ENCODE peak calls at places on chromosomes 4 and X, in ten cellular contexts. One of them, this sample, is unnamed.

GRCh38 chrX:905828-906566 is 275.4 kb downstream of the SHOX start:
- DNase-seq in activated naive CD4-positive, alpha-beta T cell treated with anti-CD3 and anti-CD28 coated beads, Interleukin-2, amount 50 U/mL, for 16 hours: no peak
- DNase-seq in ecto neural progenitor cell: no peak
- DNase-seq in CD4-positive, alpha-beta T cell: no peak
- DNase-seq in GM23338: no peak
- DNase-seq in astrocyte of the spinal cord: no peak
- DNase-seq in HFFc6: no peak
- DNase-seq in T-helper 2 cell: no peak
- DNase-seq in fibroblast of pulmonary artery: no peak
- DNase-seq in cardiac fibroblast: no peak
- DNase-seq in this sample: no peak

GRCh38 chrX:135632353-135632752 is 81.1 kb upstream of the CT45A1 start:
- DNase-seq in GM23338: no peak
- DNase-seq in HFFc6: no peak
- DNase-seq in CD4-positive, alpha-beta T cell: no peak
- DNase-seq in astrocyte of the spinal cord: no peak
- DNase-seq in fibroblast of pulmonary artery: no peak
- DNase-seq in cardiac fibroblast: peak; percentile 5
- DNase-seq in activated naive CD4-positive, alpha-beta T cell treated with anti-CD3 and anti-CD28 coated beads, Interleukin-2, amount 50 U/mL, for 16 hours: no peak
- DNase-seq in T-helper 2 cell: no peak
- DNase-seq in ecto neural progenitor cell: no peak
- DNase-seq in this sample: no peak

GRCh38 chr4:88649716-88650115 is 47.9 kb downstream of the NAP1L5 start:
- DNase-seq in GM23338: no peak
- DNase-seq in HFFc6: no peak
- DNase-seq in astrocyte of the spinal cord: no peak
- DNase-seq in CD4-positive, alpha-beta T cell: no peak
- DNase-seq in ecto neural progenitor cell: no peak
- DNase-seq in cardiac fibroblast: no peak
- DNase-seq in T-helper 2 cell: no peak
- DNase-seq in fibroblast of pulmonary artery: no peak
- DNase-seq in activated naive CD4-positive, alpha-beta T cell treated with anti-CD3 and anti-CD28 coated beads, Interleukin-2, amount 50 U/mL, for 16 hours: no peak
- DNase-seq in this sample: no peak

GRCh38 chr4:113434247-113434587 is 327.3 kb downstream of the CAMK2D start:
- DNase-seq in T-helper 2 cell: no peak
- DNase-seq in HFFc6: peak; percentile 29
- DNase-seq in GM23338: no peak
- DNase-seq in activated naive CD4-positive, alpha-beta T cell treated with anti-CD3 and anti-CD28 coated beads, Interleukin-2, amount 50 U/mL, for 16 hours: no peak
- DNase-seq in cardiac fibroblast: peak; percentile 74
- DNase-seq in astrocyte of the spinal cord: peak; percentile 76
- DNase-seq in CD4-positive, alpha-beta T cell: no peak
- DNase-seq in ecto neural progenitor cell: no peak
- DNase-seq in fibroblast of pulmonary artery: peak; percentile 57
- DNase-seq in this sample: no peak

GRCh38 chrX:39445336-39445735 is 644.1 kb downstream of the MID1IP1 start:
- DNase-seq in CD4-positive, alpha-beta T cell: peak; percentile 2
- DNase-seq in GM23338: peak; percentile 44
- DNase-seq in ecto neural progenitor cell: no peak
- DNase-seq in fibroblast of pulmonary artery: peak; percentile 6
- DNase-seq in T-helper 2 cell: peak; percentile 13
- DNase-seq in activated naive CD4-positive, alpha-beta T cell treated with anti-CD3 and anti-CD28 coated beads, Interleukin-2, amount 50 U/mL, for 16 hours: peak; percentile 42
- DNase-seq in astrocyte of the spinal cord: no peak
- DNase-seq in HFFc6: no peak
- DNase-seq in cardiac fibroblast: no peak
- DNase-seq in this sample: no peak

GRCh38 chr4:75011131-75011795 is 78.3 kb downstream of the PARM1 start:
- DNase-seq in CD4-positive, alpha-beta T cell: no peak
- DNase-seq in cardiac fibroblast: no peak
- DNase-seq in ecto neural progenitor cell: no peak
- DNase-seq in astrocyte of the spinal cord: no peak
- DNase-seq in fibroblast of pulmonary artery: no peak
- DNase-seq in GM23338: no peak
- DNase-seq in activated naive CD4-positive, alpha-beta T cell treated with anti-CD3 and anti-CD28 coated beads, Interleukin-2, amount 50 U/mL, for 16 hours: no peak
- DNase-seq in HFFc6: no peak
- DNase-seq in T-helper 2 cell: no peak
- DNase-seq in this sample: no peak

GRCh38 chrX:133254666-133255065 is 36.5 kb upstream of the TFDP3 start:
- DNase-seq in T-helper 2 cell: no peak
- DNase-seq in CD4-positive, alpha-beta T cell: no peak
- DNase-seq in ecto neural progenitor cell: no peak
- DNase-seq in GM23338: no peak
- DNase-seq in astrocyte of the spinal cord: peak; percentile 45
- DNase-seq in cardiac fibroblast: no peak
- DNase-seq in activated naive CD4-positive, alpha-beta T cell treated with anti-CD3 and anti-CD28 coated beads, Interleukin-2, amount 50 U/mL, for 16 hours: no peak
- DNase-seq in HFFc6: no peak
- DNase-seq in fibroblast of pulmonary artery: no peak
- DNase-seq in this sample: no peak

GRCh38 chr4:83124079-83124780 is 9.7 kb upstream of the PLAC8 start:
- DNase-seq in astrocyte of the spinal cord: no peak
- DNase-seq in activated naive CD4-positive, alpha-beta T cell treated with anti-CD3 and anti-CD28 coated beads, Interleukin-2, amount 50 U/mL, for 16 hours: no peak
- DNase-seq in T-helper 2 cell: no peak
- DNase-seq in CD4-positive, alpha-beta T cell: no peak
- DNase-seq in fibroblast of pulmonary artery: no peak
- DNase-seq in HFFc6: peak; percentile 22
- DNase-seq in GM23338: no peak
- DNase-seq in ecto neural progenitor cell: no peak
- DNase-seq in cardiac fibroblast: no peak
- DNase-seq in this sample: no peak

GRCh38 chrX:132401935-132402334 is 86.9 kb downstream of the MBNL3 start:
- DNase-seq in astrocyte of the spinal cord: peak; percentile 35
- DNase-seq in fibroblast of pulmonary artery: no peak
- DNase-seq in ecto neural progenitor cell: no peak
- DNase-seq in HFFc6: no peak
- DNase-seq in CD4-positive, alpha-beta T cell: no peak
- DNase-seq in T-helper 2 cell: no peak
- DNase-seq in cardiac fibroblast: no peak
- DNase-seq in GM23338: no peak
- DNase-seq in activated naive CD4-positive, alpha-beta T cell treated with anti-CD3 and anti-CD28 coated beads, Interleukin-2, amount 50 U/mL, for 16 hours: no peak
- DNase-seq in this sample: no peak

GRCh38 chr4:111628437-111628836 is 516.8 kb upstream of the FAM241A start:
- DNase-seq in fibroblast of pulmonary artery: no peak
- DNase-seq in ecto neural progenitor cell: no peak
- DNase-seq in CD4-positive, alpha-beta T cell: no peak
- DNase-seq in GM23338: no peak
- DNase-seq in astrocyte of the spinal cord: peak; percentile 76
- DNase-seq in activated naive CD4-positive, alpha-beta T cell treated with anti-CD3 and anti-CD28 coated beads, Interleukin-2, amount 50 U/mL, for 16 hours: no peak
- DNase-seq in T-helper 2 cell: no peak
- DNase-seq in cardiac fibroblast: no peak
- DNase-seq in HFFc6: no peak
- DNase-seq in this sample: no peak

GRCh38 chr4:54898163-54898562 is 227.2 kb downstream of the KDR start:
- DNase-seq in fibroblast of pulmonary artery: no peak
- DNase-seq in ecto neural progenitor cell: no peak
- DNase-seq in HFFc6: no peak
- DNase-seq in T-helper 2 cell: no peak
- DNase-seq in activated naive CD4-positive, alpha-beta T cell treated with anti-CD3 and anti-CD28 coated beads, Interleukin-2, amount 50 U/mL, for 16 hours: no peak
- DNase-seq in CD4-positive, alpha-beta T cell: no peak
- DNase-seq in astrocyte of the spinal cord: no peak
- DNase-seq in cardiac fibroblast: no peak
- DNase-seq in GM23338: no peak
- DNase-seq in this sample: no peak

GRCh38 chrX:153495362-153495751 is 577 bp downstream of the BGN start:
- DNase-seq in CD4-positive, alpha-beta T cell: no peak
- DNase-seq in astrocyte of the spinal cord: peak; percentile 27
- DNase-seq in cardiac fibroblast: peak; percentile 64
- DNase-seq in HFFc6: peak; percentile 46
- DNase-seq in T-helper 2 cell: no peak
- DNase-seq in GM23338: no peak
- DNase-seq in fibroblast of pulmonary artery: peak; percentile 49
- DNase-seq in activated naive CD4-positive, alpha-beta T cell treated with anti-CD3 and anti-CD28 coated beads, Interleukin-2, amount 50 U/mL, for 16 hours: no peak
- DNase-seq in ecto neural progenitor cell: no peak
- DNase-seq in this sample: no peak

GRCh38 chr4:162149644-162150043 is 14.2 kb downstream of the FSTL5 start:
- DNase-seq in fibroblast of pulmonary artery: no peak
- DNase-seq in T-helper 2 cell: no peak
- DNase-seq in activated naive CD4-positive, alpha-beta T cell treated with anti-CD3 and anti-CD28 coated beads, Interleukin-2, amount 50 U/mL, for 16 hours: no peak
- DNase-seq in CD4-positive, alpha-beta T cell: no peak
- DNase-seq in HFFc6: no peak
- DNase-seq in cardiac fibroblast: no peak
- DNase-seq in ecto neural progenitor cell: no peak
- DNase-seq in GM23338: no peak
- DNase-seq in astrocyte of the spinal cord: no peak
- DNase-seq in this sample: no peak

GRCh38 chrX:122055450-122055849 is 1008.0 kb downstream of the GLUD2 start:
- DNase-seq in GM23338: no peak
- DNase-seq in HFFc6: no peak
- DNase-seq in CD4-positive, alpha-beta T cell: no peak
- DNase-seq in T-helper 2 cell: no peak
- DNase-seq in fibroblast of pulmonary artery: no peak
- DNase-seq in activated naive CD4-positive, alpha-beta T cell treated with anti-CD3 and anti-CD28 coated beads, Interleukin-2, amount 50 U/mL, for 16 hours: no peak
- DNase-seq in astrocyte of the spinal cord: no peak
- DNase-seq in cardiac fibroblast: no peak
- DNase-seq in ecto neural progenitor cell: no peak
- DNase-seq in this sample: no peak

GRCh38 chr4:152970102-152970820 is 34.1 kb downstream of the FHDC1 start:
- DNase-seq in HFFc6: peak; percentile 87
- DNase-seq in T-helper 2 cell: no peak
- DNase-seq in activated naive CD4-positive, alpha-beta T cell treated with anti-CD3 and anti-CD28 coated beads, Interleukin-2, amount 50 U/mL, for 16 hours: no peak
- DNase-seq in ecto neural progenitor cell: no peak
- DNase-seq in cardiac fibroblast: no peak
- DNase-seq in GM23338: no peak
- DNase-seq in astrocyte of the spinal cord: peak; percentile 73
- DNase-seq in CD4-positive, alpha-beta T cell: no peak
- DNase-seq in fibroblast of pulmonary artery: no peak
- DNase-seq in this sample: peak; percentile 81

GRCh38 chr4:105963461-105964400 is 68.5 kb downstream of the NPNT start:
- DNase-seq in astrocyte of the spinal cord: no peak
- DNase-seq in GM23338: no peak
- DNase-seq in activated naive CD4-positive, alpha-beta T cell treated with anti-CD3 and anti-CD28 coated beads, Interleukin-2, amount 50 U/mL, for 16 hours: no peak
- DNase-seq in HFFc6: no peak
- DNase-seq in CD4-positive, alpha-beta T cell: no peak
- DNase-seq in ecto neural progenitor cell: no peak
- DNase-seq in T-helper 2 cell: no peak
- DNase-seq in fibroblast of pulmonary artery: no peak
- DNase-seq in cardiac fibroblast: no peak
- DNase-seq in this sample: no peak

GRCh38 chrX:8668797-8669196 is 63.1 kb downstream of the ANOS1 start:
- DNase-seq in HFFc6: no peak
- DNase-seq in ecto neural progenitor cell: no peak
- DNase-seq in activated naive CD4-positive, alpha-beta T cell treated with anti-CD3 and anti-CD28 coated beads, Interleukin-2, amount 50 U/mL, for 16 hours: no peak
- DNase-seq in astrocyte of the spinal cord: no peak
- DNase-seq in T-helper 2 cell: no peak
- DNase-seq in CD4-positive, alpha-beta T cell: no peak
- DNase-seq in cardiac fibroblast: no peak
- DNase-seq in fibroblast of pulmonary artery: no peak
- DNase-seq in GM23338: peak; percentile 21
- DNase-seq in this sample: no peak

GRCh38 chrX:128634754-128635153 is 582.6 kb upstream of the ACTRT1 start:
- DNase-seq in HFFc6: no peak
- DNase-seq in T-helper 2 cell: no peak
- DNase-seq in ecto neural progenitor cell: no peak
- DNase-seq in astrocyte of the spinal cord: no peak
- DNase-seq in activated naive CD4-positive, alpha-beta T cell treated with anti-CD3 and anti-CD28 coated beads, Interleukin-2, amount 50 U/mL, for 16 hours: no peak
- DNase-seq in GM23338: no peak
- DNase-seq in fibroblast of pulmonary artery: no peak
- DNase-seq in CD4-positive, alpha-beta T cell: no peak
- DNase-seq in cardiac fibroblast: no peak
- DNase-seq in this sample: no peak

GRCh38 chrX:79375340-79375739 is 8.2 kb upstream of the ITM2A start:
- DNase-seq in fibroblast of pulmonary artery: no peak
- DNase-seq in CD4-positive, alpha-beta T cell: no peak
- DNase-seq in astrocyte of the spinal cord: no peak
- DNase-seq in GM23338: no peak
- DNase-seq in HFFc6: no peak
- DNase-seq in activated naive CD4-positive, alpha-beta T cell treated with anti-CD3 and anti-CD28 coated beads, Interleukin-2, amount 50 U/mL, for 16 hours: no peak
- DNase-seq in cardiac fibroblast: no peak
- DNase-seq in T-helper 2 cell: no peak
- DNase-seq in ecto neural progenitor cell: no peak
- DNase-seq in this sample: no peak

GRCh38 chr4:83490876-83491450 is 6.1 kb upstream of the ABRAXAS1 start:
- DNase-seq in activated naive CD4-positive, alpha-beta T cell treated with anti-CD3 and anti-CD28 coated beads, Interleukin-2, amount 50 U/mL, for 16 hours: no peak
- DNase-seq in CD4-positive, alpha-beta T cell: no peak
- DNase-seq in cardiac fibroblast: peak; percentile 42
- DNase-seq in T-helper 2 cell: no peak
- DNase-seq in HFFc6: peak; percentile 11
- DNase-seq in fibroblast of pulmonary artery: peak; percentile 56
- DNase-seq in GM23338: peak; percentile 64
- DNase-seq in astrocyte of the spinal cord: peak; percentile 41
- DNase-seq in ecto neural progenitor cell: peak; percentile 4
- DNase-seq in this sample: peak; percentile 19

GRCh38 chr4:113003841-113004240 is 45.6 kb upstream of the ANK2 start:
- DNase-seq in T-helper 2 cell: no peak
- DNase-seq in GM23338: no peak
- DNase-seq in cardiac fibroblast: no peak
- DNase-seq in fibroblast of pulmonary artery: no peak
- DNase-seq in astrocyte of the spinal cord: peak; percentile 27
- DNase-seq in CD4-positive, alpha-beta T cell: no peak
- DNase-seq in HFFc6: peak; percentile 35
- DNase-seq in activated naive CD4-positive, alpha-beta T cell treated with anti-CD3 and anti-CD28 coated beads, Interleukin-2, amount 50 U/mL, for 16 hours: no peak
- DNase-seq in ecto neural progenitor cell: no peak
- DNase-seq in this sample: no peak

GRCh38 chr4:173242466-173243250 is 74.0 kb downstream of the GALNT7 start:
- DNase-seq in cardiac fibroblast: no peak
- DNase-seq in T-helper 2 cell: no peak
- DNase-seq in GM23338: no peak
- DNase-seq in fibroblast of pulmonary artery: no peak
- DNase-seq in CD4-positive, alpha-beta T cell: no peak
- DNase-seq in ecto neural progenitor cell: no peak
- DNase-seq in HFFc6: no peak
- DNase-seq in astrocyte of the spinal cord: no peak
- DNase-seq in activated naive CD4-positive, alpha-beta T cell treated with anti-CD3 and anti-CD28 coated beads, Interleukin-2, amount 50 U/mL, for 16 hours: no peak
- DNase-seq in this sample: no peak

GRCh38 chrX:12170755-12171154 is 32.5 kb downstream of the FRMPD4 start:
- DNase-seq in CD4-positive, alpha-beta T cell: no peak
- DNase-seq in astrocyte of the spinal cord: no peak
- DNase-seq in activated naive CD4-positive, alpha-beta T cell treated with anti-CD3 and anti-CD28 coated beads, Interleukin-2, amount 50 U/mL, for 16 hours: no peak
- DNase-seq in T-helper 2 cell: no peak
- DNase-seq in HFFc6: no peak
- DNase-seq in fibroblast of pulmonary artery: no peak
- DNase-seq in ecto neural progenitor cell: no peak
- DNase-seq in cardiac fibroblast: no peak
- DNase-seq in GM23338: no peak
- DNase-seq in this sample: no peak

GRCh38 chrX:45767021-45767491 is 566.4 kb upstream of the DIPK2B start:
- DNase-seq in CD4-positive, alpha-beta T cell: no peak
- DNase-seq in cardiac fibroblast: peak; percentile 68
- DNase-seq in activated naive CD4-positive, alpha-beta T cell treated with anti-CD3 and anti-CD28 coated beads, Interleukin-2, amount 50 U/mL, for 16 hours: no peak
- DNase-seq in fibroblast of pulmonary artery: peak; percentile 78
- DNase-seq in HFFc6: peak; percentile 56
- DNase-seq in ecto neural progenitor cell: no peak
- DNase-seq in GM23338: no peak
- DNase-seq in astrocyte of the spinal cord: peak; percentile 52
- DNase-seq in T-helper 2 cell: no peak
- DNase-seq in this sample: no peak

GRCh38 chrX:1860936-1861670 is 246.2 kb downstream of the ASMT start:
- DNase-seq in astrocyte of the spinal cord: no peak
- DNase-seq in T-helper 2 cell: no peak
- DNase-seq in fibroblast of pulmonary artery: no peak
- DNase-seq in ecto neural progenitor cell: no peak
- DNase-seq in HFFc6: no peak
- DNase-seq in CD4-positive, alpha-beta T cell: no peak
- DNase-seq in activated naive CD4-positive, alpha-beta T cell treated with anti-CD3 and anti-CD28 coated beads, Interleukin-2, amount 50 U/mL, for 16 hours: no peak
- DNase-seq in cardiac fibroblast: no peak
- DNase-seq in GM23338: no peak
- DNase-seq in this sample: no peak

GRCh38 chr4:38377195-38377594 is 286.8 kb upstream of the KLF3 start:
- DNase-seq in activated naive CD4-positive, alpha-beta T cell treated with anti-CD3 and anti-CD28 coated beads, Interleukin-2, amount 50 U/mL, for 16 hours: no peak
- DNase-seq in cardiac fibroblast: no peak
- DNase-seq in astrocyte of the spinal cord: no peak
- DNase-seq in fibroblast of pulmonary artery: no peak
- DNase-seq in ecto neural progenitor cell: no peak
- DNase-seq in HFFc6: no peak
- DNase-seq in GM23338: no peak
- DNase-seq in T-helper 2 cell: no peak
- DNase-seq in CD4-positive, alpha-beta T cell: no peak
- DNase-seq in this sample: no peak

GRCh38 chr4:175813126-175813715 is 1.2 kb upstream of the GPM6A start:
- DNase-seq in astrocyte of the spinal cord: no peak
- DNase-seq in CD4-positive, alpha-beta T cell: no peak
- DNase-seq in ecto neural progenitor cell: no peak
- DNase-seq in GM23338: no peak
- DNase-seq in fibroblast of pulmonary artery: no peak
- DNase-seq in T-helper 2 cell: no peak
- DNase-seq in cardiac fibroblast: no peak
- DNase-seq in HFFc6: no peak
- DNase-seq in activated naive CD4-positive, alpha-beta T cell treated with anti-CD3 and anti-CD28 coated beads, Interleukin-2, amount 50 U/mL, for 16 hours: no peak
- DNase-seq in this sample: no peak

GRCh38 chr4:59222231-59222630 is 1977.9 kb upstream of the ADGRL3 start:
- DNase-seq in GM23338: no peak
- DNase-seq in ecto neural progenitor cell: no peak
- DNase-seq in CD4-positive, alpha-beta T cell: no peak
- DNase-seq in activated naive CD4-positive, alpha-beta T cell treated with anti-CD3 and anti-CD28 coated beads, Interleukin-2, amount 50 U/mL, for 16 hours: no peak
- DNase-seq in fibroblast of pulmonary artery: no peak
- DNase-seq in astrocyte of the spinal cord: no peak
- DNase-seq in HFFc6: no peak
- DNase-seq in cardiac fibroblast: no peak
- DNase-seq in T-helper 2 cell: no peak
- DNase-seq in this sample: no peak